ENCODE peak calls at places on chromosomes 12 and 14, in five cellular contexts. R, G, U, X and L are unnamed samples.

GRCh38 chr12:26799741-26800140 is 33.3 kb downstream of the ITPR2 start:
- DNase-seq in R (no peak), G (no peak), U (no peak), X (no peak), L (no peak)

GRCh38 chr12:5745251-5745888 is 199.7 kb downstream of the ANO2 start:
- DNase-seq in R (peak; percentile 70), G (peak; percentile 47), U (peak; percentile 36), X (peak; percentile 66), L (peak; percentile 52)

GRCh38 chr14:58792421-58792820 is 154.7 kb downstream of the DACT1 start:
- DNase-seq in R (no peak), G (no peak), U (no peak), X (no peak), L (no peak)

GRCh38 chr12:71900091-71900490 is 38.6 kb upstream of the TPH2 start:
- DNase-seq in R (no peak), G (no peak), U (peak; percentile 6), X (peak; percentile 6), L (no peak)

GRCh38 chr12:42854208-42854607 is 264.7 kb upstream of the PRICKLE1 start:
- DNase-seq in R (no peak), G (no peak), U (no peak), X (no peak), L (no peak)

GRCh38 chr12:5723071-5723470 is 222.0 kb downstream of the ANO2 start:
- DNase-seq in R (no peak), G (no peak), U (no peak), X (no peak), L (no peak)

GRCh38 chr12:54355104-54355815 is 9.0 kb downstream of the GPR84 start:
- DNase-seq in R (no peak), G (no peak), U (no peak), X (no peak), L (no peak)

GRCh38 chr14:56659964-56660551 is 80.5 kb downstream of the TMEM260 start:
- DNase-seq in R (no peak), G (peak; percentile 32), U (peak; percentile 50), X (peak; percentile 44), L (peak; percentile 39)

GRCh38 chr12:109718390-109718789 is 4.8 kb downstream of the FAM222A start:
- DNase-seq in R (no peak), G (no peak), U (no peak), X (no peak), L (no peak)

GRCh38 chr14:68510951-68511726 is 281.7 kb downstream of the ZFP36L1 start:
- DNase-seq in R (no peak), G (no peak), U (no peak), X (no peak), L (no peak)

GRCh38 chr14:24303988-24304387 is 3.8 kb downstream of the CIDEB start:
- DNase-seq in R (no peak), G (no peak), U (no peak), X (no peak), L (no peak)

GRCh38 chr12:53505086-53505485 is 2.2 kb downstream of the NPFF start:
- DNase-seq in R (no peak), G (no peak), U (no peak), X (no peak), L (no peak)

GRCh38 chr14:32986791-32987545 is 48.3 kb downstream of the NPAS3 start:
- DNase-seq in R (no peak), G (no peak), U (no peak), X (no peak), L (no peak)

GRCh38 chr14:87944987-87945604 is 47.9 kb downstream of the GALC start:
- DNase-seq in R (no peak), G (peak; percentile 33), U (peak; percentile 29), X (peak; percentile 12), L (peak; percentile 23)

GRCh38 chr14:68947802-68948201 is 31.3 kb downstream of the ACTN1 start:
- DNase-seq in R (no peak), G (no peak), U (no peak), X (no peak), L (no peak)

GRCh38 chr12:96986883-96987523 is 79.9 kb downstream of the NEDD1 start:
- DNase-seq in R (no peak), G (peak; percentile 27), U (peak; percentile 27), X (peak; percentile 23), L (peak; percentile 33)

GRCh38 chr12:80821513-80822000 is 104.8 kb downstream of the MYF5 start:
- DNase-seq in R (no peak), G (no peak), U (no peak), X (no peak), L (no peak)

GRCh38 chr12:63940295-63940997 is 95.9 kb downstream of the SRGAP1 start:
- DNase-seq in R (no peak), G (no peak), U (no peak), X (no peak), L (no peak)

GRCh38 chr14:73865536-73866113 is 14.0 kb downstream of the PTGR2 start:
- DNase-seq in R (no peak), G (no peak), U (no peak), X (no peak), L (no peak)

GRCh38 chr12:123533672-123534643 is at the start of gene RILPL1:
- DNase-seq in R (no peak), G (no peak), U (peak; percentile 58), X (peak; percentile 85), L (peak; percentile 68)

GRCh38 chr14:97164014-97164413 is 366.8 kb downstream of the VRK1 start:
- DNase-seq in R (no peak), G (no peak), U (no peak), X (no peak), L (no peak)

GRCh38 chr14:103561381-103562134 is 899 bp downstream of the BAG5 start:
- DNase-seq in R (no peak), G (no peak), U (peak; percentile 27), X (peak; percentile 57), L (no peak)

GRCh38 chr12:5096241-5096880 is 52.7 kb downstream of the KCNA5 start:
- DNase-seq in R (no peak), G (peak; percentile 4), U (no peak), X (no peak), L (no peak)

GRCh38 chr14:60637490-60638452 is 11.5 kb downstream of the SIX1 start:
- DNase-seq in R (no peak), G (no peak), U (no peak), X (no peak), L (no peak)

GRCh38 chr12:54358620-54358944 is 5.7 kb downstream of the GPR84 start:
- DNase-seq in R (no peak), G (no peak), U (no peak), X (no peak), L (no peak)

GRCh38 chr12:54431911-54432814 is 13.1 kb upstream of the ITGA5 start:
- DNase-seq in R (no peak), G (no peak), U (no peak), X (peak; percentile 71), L (no peak)

GRCh38 chr12:70217416-70217815 is 25.8 kb upstream of the CNOT2 start:
- DNase-seq in R (no peak), G (no peak), U (no peak), X (no peak), L (no peak)

GRCh38 chr12:52004042-52004648 is 2.6 kb upstream of the TAMALIN start:
- DNase-seq in R (no peak), G (no peak), U (peak; percentile 40), X (peak; percentile 68), L (peak; percentile 86)

GRCh38 chr14:104137297-104138097 is 890 bp upstream of the KIF26A start:
- DNase-seq in R (no peak), G (no peak), U (peak; percentile 10), X (peak; percentile 32), L (peak; percentile 60)

GRCh38 chr14:91385227-91385626 is 32.4 kb downstream of the CCDC88C start:
- DNase-seq in R (no peak), G (no peak), U (no peak), X (no peak), L (no peak)

GRCh38 chr12:46371718-46372130 is 849 bp downstream of the SLC38A2 start:
- DNase-seq in R (no peak), G (no peak), U (no peak), X (peak; percentile 59), L (peak; percentile 66)

GRCh38 chr14:75523771-75524171 is 1.5 kb downstream of the BATF start:
- DNase-seq in R (no peak), G (no peak), U (no peak), X (no peak), L (no peak)
- TF ChIP-seq JUND in R (no peak), G (no peak), U (no peak), X (no peak), L (no peak)

GRCh38 chr14:93970967-93971634 is 5.3 kb downstream of the ASB2 start:
- DNase-seq in R (no peak), G (no peak), U (no peak), X (no peak), L (no peak)
- TF ChIP-seq JUND in R (no peak), G (no peak), U (no peak), X (no peak), L (no peak)

GRCh38 chr14:71694888-71695505 is 237.2 kb upstream of the RGS6 start:
- DNase-seq in R (no peak), G (no peak), U (no peak), X (no peak), L (no peak)

GRCh38 chr14:71695603-71696350 is 236.5 kb upstream of the RGS6 start:
- DNase-seq in R (no peak), G (no peak), U (no peak), X (no peak), L (no peak)

GRCh38 chr14:71698027-71698426 is 234.2 kb upstream of the RGS6 start:
- DNase-seq in R (no peak), G (no peak), U (no peak), X (no peak), L (no peak)

GRCh38 chr14:71701990-71702389 is 230.2 kb upstream of the RGS6 start:
- DNase-seq in R (no peak), G (no peak), U (no peak), X (no peak), L (peak; percentile 51)

GRCh38 chr14:71698698-71699097 is 233.5 kb upstream of the RGS6 start:
- DNase-seq in R (no peak), G (no peak), U (no peak), X (no peak), L (no peak)
- TF ChIP-seq JUND in R (no peak), G (no peak), U (no peak), X (no peak), L (no peak)

DNA sequence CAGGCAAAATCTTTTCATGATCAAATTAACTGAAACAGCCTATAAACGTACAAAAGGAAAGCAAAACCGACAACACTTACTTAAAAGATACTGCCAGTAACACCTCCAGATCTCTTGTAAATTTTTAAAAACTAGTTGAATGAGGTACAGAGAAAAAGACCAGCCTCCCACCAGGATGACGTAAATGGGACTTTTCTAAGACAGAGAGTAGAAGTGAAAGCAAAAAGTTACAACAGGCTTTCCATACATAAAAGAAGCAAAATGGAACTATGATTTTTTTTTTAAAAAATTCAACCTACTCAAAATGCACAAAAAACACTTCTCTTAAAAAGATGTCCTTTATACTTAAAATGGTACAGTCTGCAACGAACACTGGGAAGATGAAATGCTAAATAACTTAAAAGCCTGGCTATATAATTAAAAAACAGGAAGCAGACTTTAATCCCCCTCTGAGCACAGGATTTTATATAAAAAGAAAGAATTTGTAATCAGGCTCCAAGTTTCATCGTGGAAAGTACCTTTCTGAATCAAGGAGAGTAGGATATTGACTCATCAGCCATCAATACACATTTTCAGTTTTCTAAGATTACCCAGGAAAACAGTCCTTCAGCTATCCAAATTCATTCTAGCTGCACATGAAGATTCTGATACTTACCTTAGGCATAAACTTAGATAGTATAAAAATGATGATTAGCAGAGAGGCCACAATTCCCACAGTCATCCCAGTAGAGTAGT is 14.2 kb upstream of the MYO1A start:
- DNase-seq in R (no peak), G (no peak), U (no peak), X (no peak), L (no peak)
- TF ChIP-seq JUND in R (no peak), G (no peak), U (no peak), X (no peak), L (no peak)